ENCODE peak calls at places on chromosome 11, in ten cellular contexts. One of them, this sample, is unnamed.
A peak's percentile ranks its signal among the peaks of the same experiment; 100 is the strongest.

GRCh38 chr11:86067230-86068137 is 1.4 kb downstream of the PICALM start:
- DNase-seq in GM23338: no peak
- DNase-seq in adrenal gland: no peak
- DNase-seq in PC-3: peak; percentile 25
- DNase-seq in hepatocyte: peak; percentile 50
- DNase-seq in colonic mucosa: peak; percentile 31
- DNase-seq in cardiac muscle cell: no peak
- DNase-seq in lung: no peak
- DNase-seq in body of pancreas: no peak
- DNase-seq in ascending aorta: no peak
- DNase-seq in this sample: no peak

GRCh38 chr11:12864316-12865156 is 144.6 kb upstream of the RASSF10 start:
- DNase-seq in GM23338: peak; percentile 99
- DNase-seq in PC-3: peak; percentile 30
- DNase-seq in hepatocyte: peak; percentile 79
- DNase-seq in cardiac muscle cell: peak; percentile 85
- DNase-seq in ascending aorta: no peak
- DNase-seq in adrenal gland: no peak
- DNase-seq in colonic mucosa: no peak
- DNase-seq in body of pancreas: peak; percentile 66
- DNase-seq in lung: no peak
- DNase-seq in this sample: no peak

GRCh38 chr11:100932474-100933100 is 197.0 kb downstream of the PGR start:
- DNase-seq in cardiac muscle cell: peak; percentile 58
- DNase-seq in lung: no peak
- DNase-seq in PC-3: peak; percentile 78
- DNase-seq in GM23338: peak; percentile 54
- DNase-seq in adrenal gland: no peak
- DNase-seq in hepatocyte: peak; percentile 17
- DNase-seq in ascending aorta: no peak
- DNase-seq in colonic mucosa: no peak
- DNase-seq in body of pancreas: no peak
- DNase-seq in this sample: no peak

GRCh38 chr11:47178737-47179654 is 2.3 kb upstream of the ARFGAP2 start:
- DNase-seq in lung: no peak
- DNase-seq in body of pancreas: no peak
- DNase-seq in GM23338: no peak
- DNase-seq in cardiac muscle cell: no peak
- DNase-seq in ascending aorta: no peak
- DNase-seq in adrenal gland: no peak
- DNase-seq in hepatocyte: no peak
- DNase-seq in colonic mucosa: no peak
- DNase-seq in PC-3: no peak
- DNase-seq in this sample: no peak

GRCh38 chr11:32081129-32081641 is 9.7 kb upstream of the RCN1 start:
- DNase-seq in GM23338: no peak
- DNase-seq in adrenal gland: no peak
- DNase-seq in lung: no peak
- DNase-seq in body of pancreas: no peak
- DNase-seq in cardiac muscle cell: peak; percentile 34
- DNase-seq in ascending aorta: no peak
- DNase-seq in hepatocyte: peak; percentile 35
- DNase-seq in colonic mucosa: no peak
- DNase-seq in PC-3: peak; percentile 59
- DNase-seq in this sample: no peak

GRCh38 chr11:75259711-75260110 is 19.1 kb downstream of the TPBGL start:
- DNase-seq in PC-3: no peak
- DNase-seq in ascending aorta: no peak
- DNase-seq in hepatocyte: no peak
- DNase-seq in GM23338: no peak
- DNase-seq in adrenal gland: no peak
- DNase-seq in lung: no peak
- DNase-seq in colonic mucosa: no peak
- DNase-seq in body of pancreas: no peak
- DNase-seq in cardiac muscle cell: no peak
- DNase-seq in this sample: peak; percentile 36

GRCh38 chr11:69417211-69418085 is 64.0 kb upstream of the LINC01488 start:
- DNase-seq in cardiac muscle cell: no peak
- DNase-seq in hepatocyte: no peak
- DNase-seq in body of pancreas: peak; percentile 63
- DNase-seq in adrenal gland: no peak
- DNase-seq in GM23338: no peak
- DNase-seq in colonic mucosa: no peak
- DNase-seq in PC-3: no peak
- DNase-seq in ascending aorta: no peak
- DNase-seq in lung: no peak
- DNase-seq in this sample: peak; percentile 28

GRCh38 chr11:110295487-110296225 is 758 bp downstream of the RDX start:
- DNase-seq in cardiac muscle cell: peak; percentile 46
- DNase-seq in colonic mucosa: peak; percentile 48
- DNase-seq in GM23338: peak; percentile 74
- DNase-seq in body of pancreas: peak; percentile 60
- DNase-seq in PC-3: peak; percentile 53
- DNase-seq in hepatocyte: peak; percentile 74
- DNase-seq in adrenal gland: peak; percentile 58
- DNase-seq in ascending aorta: peak; percentile 71
- DNase-seq in lung: peak; percentile 42
- DNase-seq in this sample: peak; percentile 59

GRCh38 chr11:19076744-19077589 is 16.4 kb upstream of the MRGPRX2 start:
- DNase-seq in GM23338: peak; percentile 69
- DNase-seq in PC-3: peak; percentile 75
- DNase-seq in body of pancreas: peak; percentile 61
- DNase-seq in ascending aorta: no peak
- DNase-seq in cardiac muscle cell: peak; percentile 62
- DNase-seq in lung: peak; percentile 62
- DNase-seq in colonic mucosa: peak; percentile 73
- DNase-seq in adrenal gland: peak; percentile 58
- DNase-seq in hepatocyte: peak; percentile 69
- DNase-seq in this sample: peak; percentile 69

GRCh38 chr11:1116104-1116503 is 41.4 kb downstream of the MUC2 start:
- DNase-seq in cardiac muscle cell: no peak
- DNase-seq in body of pancreas: no peak
- DNase-seq in ascending aorta: no peak
- DNase-seq in PC-3: no peak
- DNase-seq in adrenal gland: peak; percentile 1
- DNase-seq in GM23338: no peak
- DNase-seq in lung: no peak
- DNase-seq in hepatocyte: no peak
- DNase-seq in colonic mucosa: no peak
- DNase-seq in this sample: peak; percentile 44

DNA sequence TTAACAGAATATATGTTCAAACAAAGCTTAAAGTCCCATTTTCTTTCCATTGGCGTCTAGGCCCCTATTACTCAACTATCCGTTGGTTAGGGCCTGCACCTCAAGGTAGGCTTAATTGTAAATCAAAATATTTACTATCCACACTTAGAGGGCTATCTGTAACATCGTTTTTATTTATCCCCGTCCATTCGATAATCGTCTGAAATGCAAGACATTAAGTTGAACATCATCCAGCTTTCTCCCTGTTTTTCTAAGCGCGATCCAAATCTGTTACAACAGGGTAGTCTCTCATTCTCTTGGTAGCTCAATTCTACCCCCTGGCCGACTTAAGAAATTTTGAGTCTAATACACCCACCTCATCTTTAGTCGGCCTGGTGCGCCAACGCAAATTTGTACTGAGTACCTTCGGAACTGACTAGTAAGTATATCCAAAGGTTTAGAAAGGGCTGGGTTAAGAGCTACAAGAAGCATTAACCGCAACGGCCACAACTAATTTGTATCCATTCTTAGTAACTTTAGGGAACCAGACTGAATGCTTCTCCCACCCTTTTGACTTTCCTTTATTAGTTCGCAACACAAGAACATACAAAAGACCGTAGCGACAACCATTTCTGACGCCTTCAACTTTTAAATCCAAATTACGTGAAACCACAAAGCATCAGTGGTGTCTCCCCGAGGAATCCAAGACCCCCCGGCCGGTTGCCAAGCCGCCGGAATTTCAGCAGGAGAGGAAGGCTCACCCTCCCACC is 1.1 kb upstream of the ZNF143 start:
- DNase-seq in hepatocyte: peak; percentile 53
- DNase-seq in lung: no peak
- DNase-seq in adrenal gland: peak; percentile 27
- DNase-seq in body of pancreas: peak; percentile 12
- DNase-seq in ascending aorta: no peak
- DNase-seq in GM23338: peak; percentile 41
- DNase-seq in colonic mucosa: peak; percentile 36
- DNase-seq in PC-3: peak; percentile 38
- DNase-seq in cardiac muscle cell: peak; percentile 79
- DNase-seq in this sample: no peak
- H3K36me3 ChIP-seq in hepatocyte: no peaks in the 10 kb centered on the region
- H3K36me3 ChIP-seq in lung: no peaks in the 10 kb centered on the region
- H3K36me3 ChIP-seq in adrenal gland: no peaks in the 10 kb centered on the region
- H3K36me3 ChIP-seq in body of pancreas: no peaks in the 10 kb centered on the region
- H3K36me3 ChIP-seq in ascending aorta: no peaks in the 10 kb centered on the region
- H3K36me3 ChIP-seq in GM23338: no peaks in the 10 kb centered on the region
- H3K36me3 ChIP-seq in colonic mucosa: no peaks in the 10 kb centered on the region
- H3K36me3 ChIP-seq in PC-3: no peaks in the 10 kb centered on the region
- H3K36me3 ChIP-seq in cardiac muscle cell: no peaks in the 10 kb centered on the region
- H3K36me3 ChIP-seq in this sample: no peaks in the 10 kb centered on the region

DNA sequence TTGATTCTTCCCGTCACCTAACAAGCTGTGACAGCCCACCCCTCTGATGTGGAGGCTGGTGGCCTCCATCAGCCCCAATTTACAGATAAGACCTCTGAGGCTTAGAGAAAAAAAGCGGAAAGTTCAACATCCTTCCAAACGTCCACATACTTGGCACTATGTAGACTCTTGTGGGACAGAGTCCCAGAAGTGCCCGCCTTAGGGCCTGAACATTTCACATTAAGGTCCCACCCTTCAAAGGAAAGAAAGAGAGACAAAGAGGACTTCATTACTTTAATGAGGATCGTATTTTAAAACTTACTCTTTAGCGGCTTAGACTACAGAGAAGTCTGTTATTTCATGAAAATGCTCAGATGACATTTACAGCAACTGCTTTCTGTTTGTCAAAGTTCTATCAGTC is 15.8 kb upstream of the SCGB1A1 start:
- DNase-seq in GM23338: no peak
- DNase-seq in hepatocyte: no peak
- DNase-seq in adrenal gland: no peak
- DNase-seq in body of pancreas: no peak
- DNase-seq in cardiac muscle cell: no peak
- DNase-seq in colonic mucosa: no peak
- DNase-seq in lung: no peak
- DNase-seq in ascending aorta: no peak
- DNase-seq in PC-3: no peak
- DNase-seq in this sample: no peak
- H3K4me1 ChIP-seq in GM23338: peaks cover 4% of the 10 kb centered on the region
- H3K4me1 ChIP-seq in hepatocyte: peaks cover 40% of the 10 kb centered on the region
- H3K4me1 ChIP-seq in adrenal gland: no peaks in the 10 kb centered on the region
- H3K4me1 ChIP-seq in body of pancreas: peaks cover 11% of the 10 kb centered on the region
- H3K4me1 ChIP-seq in cardiac muscle cell: peaks cover 6% of the 10 kb centered on the region
- H3K4me1 ChIP-seq in colonic mucosa: no peaks in the 10 kb centered on the region
- H3K4me1 ChIP-seq in lung: peaks cover 19% of the 10 kb centered on the region
- H3K4me1 ChIP-seq in ascending aorta: peaks cover 42% of the 10 kb centered on the region
- H3K4me1 ChIP-seq in PC-3: no peaks in the 10 kb centered on the region
- H3K4me1 ChIP-seq in this sample: no peaks in the 10 kb centered on the region

GRCh38 chr11:129012880-129013279 is 70.2 kb upstream of the TP53AIP1 start:
- DNase-seq in adrenal gland: no peak
- DNase-seq in ascending aorta: no peak
- DNase-seq in GM23338: no peak
- DNase-seq in body of pancreas: no peak
- DNase-seq in cardiac muscle cell: no peak
- DNase-seq in PC-3: no peak
- DNase-seq in colonic mucosa: peak; percentile 45
- DNase-seq in lung: no peak
- DNase-seq in hepatocyte: no peak
- DNase-seq in this sample: no peak

GRCh38 chr11:129018991-129019390 is 76.3 kb upstream of the TP53AIP1 start:
- DNase-seq in GM23338: peak; percentile 18
- DNase-seq in hepatocyte: no peak
- DNase-seq in adrenal gland: no peak
- DNase-seq in cardiac muscle cell: no peak
- DNase-seq in lung: no peak
- DNase-seq in body of pancreas: no peak
- DNase-seq in PC-3: peak; percentile 71
- DNase-seq in ascending aorta: no peak
- DNase-seq in colonic mucosa: peak; percentile 60
- DNase-seq in this sample: no peak

DNA sequence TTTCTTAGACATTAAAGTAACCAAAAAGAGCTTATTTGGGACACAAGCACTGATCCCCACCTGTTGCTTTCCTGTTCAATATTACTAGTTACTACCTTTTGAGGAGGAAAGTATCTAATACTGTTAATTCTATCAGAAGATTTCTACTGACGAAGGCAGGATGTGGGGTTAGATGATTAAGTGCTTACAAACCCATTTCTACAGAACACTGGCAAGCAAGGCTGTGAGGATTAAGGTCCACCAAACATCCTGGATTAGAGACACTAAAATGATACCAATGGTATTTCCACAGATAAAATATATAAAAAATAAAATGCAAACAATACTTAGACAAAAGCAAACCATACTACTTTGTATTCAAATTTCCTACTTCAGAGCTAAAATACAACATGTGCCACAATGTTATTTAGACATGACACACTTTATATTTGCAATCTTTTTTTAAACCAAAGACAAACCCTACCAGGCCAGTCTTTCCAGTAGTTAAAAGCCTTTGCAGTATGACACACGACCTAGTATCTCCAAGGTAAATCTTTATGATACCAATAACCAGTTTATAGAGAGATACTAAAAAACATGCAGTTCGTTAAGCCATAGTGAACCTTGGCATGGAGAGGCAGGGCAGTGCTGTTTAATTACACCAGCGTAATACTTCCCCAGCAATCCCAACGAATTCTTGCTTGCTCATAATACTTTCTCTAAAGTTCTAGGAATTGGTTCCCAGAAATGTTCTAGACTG is 71.2 kb upstream of the TP53AIP1 start:
- DNase-seq in hepatocyte: peak; percentile 54
- DNase-seq in ascending aorta: no peak
- DNase-seq in body of pancreas: no peak
- DNase-seq in adrenal gland: no peak
- DNase-seq in PC-3: peak; percentile 95
- DNase-seq in lung: no peak
- DNase-seq in GM23338: no peak
- DNase-seq in cardiac muscle cell: no peak
- DNase-seq in colonic mucosa: peak; percentile 63
- DNase-seq in this sample: peak; percentile 71
- H3K27ac ChIP-seq in hepatocyte: peak overlapping the region; percentile 2
- H3K27ac ChIP-seq in ascending aorta: no peak overlapping the region
- H3K27ac ChIP-seq in body of pancreas: no peak overlapping the region
- H3K27ac ChIP-seq in adrenal gland: no peak overlapping the region
- H3K27ac ChIP-seq in PC-3: peak overlapping the region; percentile 90
- H3K27ac ChIP-seq in lung: no peak overlapping the region
- H3K27ac ChIP-seq in GM23338: no peak overlapping the region
- H3K27ac ChIP-seq in cardiac muscle cell: no peak overlapping the region
- H3K27ac ChIP-seq in colonic mucosa: peak overlapping the region; percentile 72
- H3K27ac ChIP-seq in this sample: peak overlapping the region; percentile 67

DNA sequence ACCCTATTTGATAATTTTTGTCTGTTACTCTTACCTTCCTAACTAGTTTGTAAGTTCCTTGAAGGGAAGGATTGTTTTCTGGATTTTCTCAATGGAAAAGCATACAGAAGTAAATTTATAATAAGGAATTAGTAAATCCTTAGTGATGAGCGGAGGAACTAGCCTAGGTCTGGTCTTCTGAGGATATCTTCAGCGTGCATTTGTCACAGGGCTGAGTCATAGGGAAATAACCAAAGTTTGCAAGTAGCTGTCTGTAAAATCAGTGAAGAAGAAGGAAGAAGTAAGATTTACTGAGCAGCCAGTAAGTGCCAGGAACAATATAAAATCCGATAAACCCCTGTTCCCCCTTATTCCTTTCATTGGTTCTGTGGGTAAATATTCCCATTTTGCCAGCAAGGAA is 162.7 kb upstream of the SORL1-AS1 start:
- DNase-seq in ascending aorta: no peak
- DNase-seq in hepatocyte: no peak
- DNase-seq in colonic mucosa: no peak
- DNase-seq in adrenal gland: no peak
- DNase-seq in body of pancreas: no peak
- DNase-seq in PC-3: peak; percentile 74
- DNase-seq in GM23338: no peak
- DNase-seq in lung: no peak
- DNase-seq in cardiac muscle cell: peak; percentile 28
- DNase-seq in this sample: no peak
- H3K36me3 ChIP-seq in ascending aorta: peaks cover 14% of the 10 kb centered on the region
- H3K36me3 ChIP-seq in hepatocyte: no peaks in the 10 kb centered on the region
- H3K36me3 ChIP-seq in colonic mucosa: no peaks in the 10 kb centered on the region
- H3K36me3 ChIP-seq in adrenal gland: no peaks in the 10 kb centered on the region
- H3K36me3 ChIP-seq in body of pancreas: no peaks in the 10 kb centered on the region
- H3K36me3 ChIP-seq in PC-3: peaks cover 33% of the 10 kb centered on the region
- H3K36me3 ChIP-seq in GM23338: peaks cover 66% of the 10 kb centered on the region
- H3K36me3 ChIP-seq in lung: no peaks in the 10 kb centered on the region
- H3K36me3 ChIP-seq in cardiac muscle cell: peaks cover 4% of the 10 kb centered on the region
- H3K36me3 ChIP-seq in this sample: no peaks in the 10 kb centered on the region